ENCODE peak calls at places on chromosomes 6 and 20, in nine cellular contexts. A is OCI-LY7, L is psoas muscle, Z is Caco-2, O is endothelial cell of umbilical vein, Q is neuronal stem cell, X is left ventricle myocardium inferior, G is tibial artery, B is A549. T is an unnamed sample.

GRCh38 chr20:23456873-23457272 is 4.2 kb upstream of the CST11 start:
- DNase-seq in A (no peak), L (no peak), Z (no peak), O (no peak), Q (no peak), X (no peak), G (no peak), B (no peak), T (no peak)

GRCh38 chr20:57568960-57569359 is 8.1 kb downstream of the PCK1 start:
- DNase-seq in A (no peak), L (no peak), Z (no peak), O (no peak), Q (no peak), X (no peak), G (no peak), B (no peak), T (no peak)

GRCh38 chr20:31527266-31527665 is 13.0 kb downstream of the HM13 start:
- DNase-seq in A (no peak), L (no peak), Z (no peak), O (no peak), Q (no peak), X (no peak), G (no peak), B (no peak), T (no peak)

GRCh38 chr6:33194431-33194979 is 2.2 kb upstream of the COL11A2 start:
- DNase-seq in A (no peak), L (no peak), Z (no peak), O (no peak), Q (no peak), X (no peak), G (no peak), B (no peak), T (no peak)

GRCh38 chr20:23476015-23476754 is 14.7 kb upstream of the CST8 start:
- DNase-seq in A (no peak), L (no peak), Z (no peak), O (no peak), Q (no peak), X (no peak), G (no peak), B (no peak), T (no peak)

GRCh38 chr6:49462071-49462470 is 982 bp downstream of the MMUT start:
- DNase-seq in A (peak; percentile 24), L (no peak), Z (no peak), O (no peak), Q (no peak), X (no peak), G (no peak), B (no peak), T (peak; percentile 61)

GRCh38 chr20:62191781-62192559 is 9.1 kb downstream of the MTG2 start:
- DNase-seq in A (no peak), L (no peak), Z (no peak), O (no peak), Q (no peak), X (no peak), G (no peak), B (no peak), T (no peak)

GRCh38 chr20:57083072-57083471 is 183.4 kb downstream of the BMP7 start:
- DNase-seq in A (no peak), L (no peak), Z (no peak), O (no peak), Q (no peak), X (no peak), G (no peak), B (no peak), T (no peak)

GRCh38 chr6:70166088-70166958 is 136.6 kb downstream of the COL9A1 start:
- DNase-seq in A (peak; percentile 5), L (peak; percentile 28), Z (peak; percentile 55), O (peak; percentile 21), Q (peak; percentile 38), X (peak; percentile 16), G (no peak), B (peak; percentile 20), T (peak; percentile 75)

GRCh38 chr20:57323034-57323433 is 6.6 kb upstream of the SPO11 start:
- DNase-seq in A (peak; percentile 61), L (peak; percentile 37), Z (no peak), O (no peak), Q (peak; percentile 61), X (no peak), G (no peak), B (no peak), T (peak; percentile 81)

GRCh38 chr6:123529843-123530242 is 106.9 kb downstream of the TRDN start:
- DNase-seq in A (no peak), L (no peak), Z (no peak), O (no peak), Q (no peak), X (no peak), G (no peak), B (peak; percentile 79), T (no peak)

GRCh38 chr20:19453369-19453768 is 240.9 kb downstream of the SLC24A3 start:
- DNase-seq in A (no peak), L (no peak), Z (no peak), O (no peak), Q (no peak), X (no peak), G (no peak), B (no peak), T (no peak)

GRCh38 chr20:57894096-57894495 is 184.3 kb upstream of the PMEPA1 start:
- DNase-seq in A (no peak), L (no peak), Z (no peak), O (no peak), Q (no peak), X (no peak), G (no peak), B (no peak), T (no peak)

GRCh38 chr20:50248104-50248631 is 57.5 kb downstream of the CEBPB start:
- DNase-seq in A (no peak), L (no peak), Z (no peak), O (no peak), Q (no peak), X (no peak), G (no peak), B (no peak), T (peak; percentile 86)

GRCh38 chr6:80438728-80439127 is 332.3 kb downstream of the BCKDHB start:
- DNase-seq in A (no peak), L (no peak), Z (no peak), O (peak; percentile 29), Q (peak; percentile 43), X (no peak), G (no peak), B (peak; percentile 73), T (peak; percentile 95)

GRCh38 chr6:161305860-161306259 is 32.0 kb upstream of the AGPAT4 start:
- DNase-seq in A (no peak), L (no peak), Z (no peak), O (no peak), Q (no peak), X (no peak), G (no peak), B (no peak), T (no peak)

GRCh38 chr6:24775520-24776058 is 852 bp downstream of the GMNN start:
- DNase-seq in A (peak; percentile 37), L (no peak), Z (no peak), O (no peak), Q (no peak), X (no peak), G (no peak), B (no peak), T (peak; percentile 77)

GRCh38 chr6:43302126-43302525 is 4.1 kb downstream of the SLC22A7 start:
- DNase-seq in A (no peak), L (no peak), Z (no peak), O (no peak), Q (no peak), X (no peak), G (no peak), B (no peak), T (no peak)

GRCh38 chr20:51876511-51876910 is 74.2 kb upstream of the SALL4 start:
- DNase-seq in A (no peak), L (no peak), Z (no peak), O (no peak), Q (no peak), X (no peak), G (no peak), B (no peak), T (peak; percentile 9)
- H3K4me1 ChIP-seq in A (no peaks in the 10 kb centered on the region), L (no peaks in the 10 kb centered on the region), Z (peaks cover 10% of the 10 kb centered on the region), O (no peaks in the 10 kb centered on the region), Q (peaks cover 3% of the 10 kb centered on the region), X (no peaks in the 10 kb centered on the region), G (no peaks in the 10 kb centered on the region), B (no peaks in the 10 kb centered on the region), T (peaks cover 7% of the 10 kb centered on the region)

DNA sequence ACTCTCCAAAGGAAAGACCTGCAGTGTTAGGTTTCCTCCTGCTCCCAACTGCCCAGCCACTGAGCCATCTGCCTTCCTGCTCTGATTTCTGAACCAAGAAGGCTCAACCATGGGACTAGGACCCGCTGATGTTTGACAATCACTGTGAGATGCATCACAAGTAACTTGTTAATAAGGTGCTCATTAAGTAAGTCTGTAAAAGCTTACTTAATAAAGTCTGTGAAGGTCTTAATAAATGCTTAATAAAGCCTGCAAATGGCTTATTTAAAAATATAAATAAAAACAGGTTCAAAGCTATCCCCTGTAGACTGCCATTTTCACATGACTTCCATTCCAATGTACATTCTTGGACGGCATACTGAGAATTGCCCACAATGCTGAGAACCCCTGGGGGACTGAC is 19.8 kb downstream of the KIF13A start:
- DNase-seq in A (no peak), L (no peak), Z (no peak), O (no peak), Q (no peak), X (no peak), G (no peak), B (no peak), T (no peak)
- H3K4me1 ChIP-seq in A (no peaks in the 10 kb centered on the region), L (peaks cover 81% of the 10 kb centered on the region), Z (no peaks in the 10 kb centered on the region), O (peaks cover 36% of the 10 kb centered on the region), Q (no peaks in the 10 kb centered on the region), X (peaks cover 96% of the 10 kb centered on the region), G (peaks cover 65% of the 10 kb centered on the region), B (peaks cover 48% of the 10 kb centered on the region), T (peaks cover 84% of the 10 kb centered on the region)

GRCh38 chr6:113363866-113364265 is 493.3 kb upstream of the MARCKS start:
- DNase-seq in A (no peak), L (no peak), Z (no peak), O (no peak), Q (no peak), X (no peak), G (no peak), B (no peak), T (peak; percentile 60)
- H3K4me1 ChIP-seq in A (no peaks in the 10 kb centered on the region), L (peaks cover 5% of the 10 kb centered on the region), Z (peaks cover 27% of the 10 kb centered on the region), O (peaks cover 24% of the 10 kb centered on the region), Q (peaks cover 9% of the 10 kb centered on the region), X (peaks cover 38% of the 10 kb centered on the region), G (no peaks in the 10 kb centered on the region), B (peaks cover 26% of the 10 kb centered on the region), T (peaks cover 74% of the 10 kb centered on the region)

GRCh38 chr6:150928882-150929281 is 63.4 kb downstream of the MTHFD1L start:
- DNase-seq in A (no peak), L (no peak), Z (no peak), O (no peak), Q (no peak), X (no peak), G (no peak), B (peak; percentile 7), T (no peak)

GRCh38 chr6:150929403-150929802 is 63.9 kb downstream of the MTHFD1L start:
- DNase-seq in A (no peak), L (no peak), Z (no peak), O (no peak), Q (no peak), X (no peak), G (no peak), B (no peak), T (no peak)

GRCh38 chr6:150925655-150925928 is 60.1 kb downstream of the MTHFD1L start:
- DNase-seq in A (no peak), L (no peak), Z (no peak), O (no peak), Q (no peak), X (no peak), G (no peak), B (no peak), T (peak; percentile 67)

GRCh38 chr6:150922137-150922536 is 56.6 kb downstream of the MTHFD1L start:
- DNase-seq in A (no peak), L (no peak), Z (no peak), O (no peak), Q (no peak), X (no peak), G (no peak), B (no peak), T (no peak)

GRCh38 chr6:150924808-150925654 is 59.5 kb downstream of the MTHFD1L start:
- DNase-seq in A (no peak), L (no peak), Z (no peak), O (peak; percentile 57), Q (no peak), X (no peak), G (no peak), B (peak; percentile 6), T (peak; percentile 78)
- H3K4me1 ChIP-seq in A (no peaks in the 10 kb centered on the region), L (no peaks in the 10 kb centered on the region), Z (peaks cover 15% of the 10 kb centered on the region), O (peaks cover 7% of the 10 kb centered on the region), Q (no peaks in the 10 kb centered on the region), X (peaks cover 4% of the 10 kb centered on the region), G (no peaks in the 10 kb centered on the region), B (peaks cover 44% of the 10 kb centered on the region), T (peaks cover 61% of the 10 kb centered on the region)